ENCODE peak calls at places on chromosomes 11 and 22, in six cellular contexts. One of them, this sample, is unnamed.

GRCh38 chr22:49404576-49405199 is 423.0 kb downstream of the BRD1 start:
- DNase-seq in endothelial cell: no peak
- DNase-seq in cardiac fibroblast: no peak
- DNase-seq in WTC11: no peak
- DNase-seq in CD8-positive, alpha-beta T cell: no peak
- DNase-seq in H9: peak; percentile 24
- DNase-seq in this sample: no peak

GRCh38 chr22:27628891-27629631 is 172.5 kb downstream of the MN1 start:
- DNase-seq in WTC11: no peak
- DNase-seq in CD8-positive, alpha-beta T cell: no peak
- DNase-seq in endothelial cell: no peak
- DNase-seq in H9: no peak
- DNase-seq in cardiac fibroblast: no peak
- DNase-seq in this sample: no peak

GRCh38 chr11:100220801-100221200 is 466.3 kb upstream of the ARHGAP42 start:
- DNase-seq in cardiac fibroblast: no peak
- DNase-seq in WTC11: no peak
- DNase-seq in H9: no peak
- DNase-seq in CD8-positive, alpha-beta T cell: no peak
- DNase-seq in endothelial cell: no peak
- DNase-seq in this sample: no peak

GRCh38 chr11:12502041-12502440 is 124.7 kb downstream of the PARVA start:
- DNase-seq in endothelial cell: no peak
- DNase-seq in WTC11: no peak
- DNase-seq in CD8-positive, alpha-beta T cell: no peak
- DNase-seq in H9: no peak
- DNase-seq in cardiac fibroblast: no peak
- DNase-seq in this sample: no peak

GRCh38 chr11:58914821-58915543 is 24.3 kb upstream of the GLYATL1 start:
- DNase-seq in WTC11: no peak
- DNase-seq in CD8-positive, alpha-beta T cell: no peak
- DNase-seq in endothelial cell: no peak
- DNase-seq in H9: no peak
- DNase-seq in cardiac fibroblast: no peak
- DNase-seq in this sample: no peak

GRCh38 chr22:39244496-39245129 is at the start of gene PDGFB:
- DNase-seq in WTC11: no peak
- DNase-seq in cardiac fibroblast: peak; percentile 42
- DNase-seq in endothelial cell: no peak
- DNase-seq in CD8-positive, alpha-beta T cell: no peak
- DNase-seq in H9: no peak
- DNase-seq in this sample: no peak

GRCh38 chr11:134126197-134126822 is 57.4 kb downstream of the JAM3 start:
- DNase-seq in cardiac fibroblast: peak; percentile 62
- DNase-seq in endothelial cell: no peak
- DNase-seq in H9: peak; percentile 61
- DNase-seq in WTC11: no peak
- DNase-seq in CD8-positive, alpha-beta T cell: peak; percentile 19
- DNase-seq in this sample: no peak

GRCh38 chr11:67357831-67358555 is 4.6 kb upstream of the POLD4 start:
- DNase-seq in H9: no peak
- DNase-seq in CD8-positive, alpha-beta T cell: no peak
- DNase-seq in cardiac fibroblast: peak; percentile 54
- DNase-seq in endothelial cell: no peak
- DNase-seq in WTC11: no peak
- DNase-seq in this sample: no peak

GRCh38 chr11:134046681-134047449 is 22.0 kb upstream of the JAM3 start:
- DNase-seq in cardiac fibroblast: no peak
- DNase-seq in endothelial cell: no peak
- DNase-seq in CD8-positive, alpha-beta T cell: no peak
- DNase-seq in H9: no peak
- DNase-seq in WTC11: no peak
- DNase-seq in this sample: no peak

GRCh38 chr11:117034901-117035300 is 63.3 kb downstream of the SIK3 start:
- DNase-seq in endothelial cell: no peak
- DNase-seq in WTC11: no peak
- DNase-seq in cardiac fibroblast: no peak
- DNase-seq in H9: no peak
- DNase-seq in CD8-positive, alpha-beta T cell: no peak
- DNase-seq in this sample: no peak

GRCh38 chr11:34850339-34850738 is 65.8 kb downstream of the APIP start:
- DNase-seq in H9: no peak
- DNase-seq in endothelial cell: no peak
- DNase-seq in cardiac fibroblast: no peak
- DNase-seq in WTC11: no peak
- DNase-seq in CD8-positive, alpha-beta T cell: no peak
- DNase-seq in this sample: no peak

GRCh38 chr11:67452141-67452952 is at the start of gene GPR152:
- DNase-seq in endothelial cell: no peak
- DNase-seq in cardiac fibroblast: no peak
- DNase-seq in WTC11: no peak
- DNase-seq in CD8-positive, alpha-beta T cell: no peak
- DNase-seq in H9: no peak
- DNase-seq in this sample: no peak

GRCh38 chr11:112320668-112321067 is 60.0 kb upstream of the PLET1 start:
- DNase-seq in CD8-positive, alpha-beta T cell: no peak
- DNase-seq in H9: no peak
- DNase-seq in WTC11: no peak
- DNase-seq in cardiac fibroblast: peak; percentile 93
- DNase-seq in endothelial cell: no peak
- DNase-seq in this sample: no peak

GRCh38 chr11:126968915-126969314 is 31.7 kb downstream of the KIRREL3 start:
- DNase-seq in endothelial cell: peak; percentile 10
- DNase-seq in WTC11: peak; percentile 78
- DNase-seq in H9: peak; percentile 83
- DNase-seq in CD8-positive, alpha-beta T cell: no peak
- DNase-seq in cardiac fibroblast: no peak
- DNase-seq in this sample: no peak

GRCh38 chr11:126965331-126965730 is 35.2 kb downstream of the KIRREL3 start:
- DNase-seq in WTC11: no peak
- DNase-seq in CD8-positive, alpha-beta T cell: no peak
- DNase-seq in endothelial cell: no peak
- DNase-seq in H9: no peak
- DNase-seq in cardiac fibroblast: no peak
- DNase-seq in this sample: no peak

GRCh38 chr11:126973051-126973450 is 27.5 kb downstream of the KIRREL3 start:
- DNase-seq in H9: no peak
- DNase-seq in cardiac fibroblast: no peak
- DNase-seq in WTC11: no peak
- DNase-seq in CD8-positive, alpha-beta T cell: no peak
- DNase-seq in endothelial cell: no peak
- DNase-seq in this sample: no peak

GRCh38 chr11:126971305-126971704 is 29.3 kb downstream of the KIRREL3 start:
- DNase-seq in WTC11: no peak
- DNase-seq in CD8-positive, alpha-beta T cell: no peak
- DNase-seq in H9: no peak
- DNase-seq in endothelial cell: no peak
- DNase-seq in cardiac fibroblast: no peak
- DNase-seq in this sample: no peak

GRCh38 chr11:126969865-126970479 is 30.6 kb downstream of the KIRREL3 start:
- DNase-seq in endothelial cell: peak; percentile 26
- DNase-seq in CD8-positive, alpha-beta T cell: no peak
- DNase-seq in H9: peak; percentile 43
- DNase-seq in WTC11: peak; percentile 33
- DNase-seq in cardiac fibroblast: peak; percentile 23
- DNase-seq in this sample: no peak
- TF ChIP-seq CTCF in endothelial cell: peak; percentile 43
- TF ChIP-seq CTCF in CD8-positive, alpha-beta T cell: no peak
- TF ChIP-seq CTCF in H9: peak; percentile 69
- TF ChIP-seq CTCF in WTC11: peak; percentile 36
- TF ChIP-seq CTCF in cardiac fibroblast: peak; percentile 63
- TF ChIP-seq CTCF in this sample: peak; percentile 66

GRCh38 chr22:50531546-50532352 is 1.9 kb upstream of the TYMP start:
- DNase-seq in WTC11: peak; percentile 68
- DNase-seq in H9: peak; percentile 53
- DNase-seq in CD8-positive, alpha-beta T cell: peak; percentile 50
- DNase-seq in cardiac fibroblast: peak; percentile 87
- DNase-seq in endothelial cell: peak; percentile 68
- DNase-seq in this sample: peak; percentile 35
- TF ChIP-seq CTCF in WTC11: no peak
- TF ChIP-seq CTCF in H9: no peak
- TF ChIP-seq CTCF in CD8-positive, alpha-beta T cell: no peak
- TF ChIP-seq CTCF in cardiac fibroblast: no peak
- TF ChIP-seq CTCF in endothelial cell: no peak
- TF ChIP-seq CTCF in this sample: no peak

GRCh38 chr22:46763051-46763705 is 728 bp downstream of the TBC1D22A start:
- DNase-seq in endothelial cell: peak; percentile 25
- DNase-seq in H9: no peak
- DNase-seq in cardiac fibroblast: peak; percentile 76
- DNase-seq in WTC11: no peak
- DNase-seq in CD8-positive, alpha-beta T cell: peak; percentile 60
- DNase-seq in this sample: no peak

GRCh38 chr22:46761539-46762237 is 762 bp upstream of the TBC1D22A start:
- DNase-seq in WTC11: no peak
- DNase-seq in endothelial cell: no peak
- DNase-seq in H9: no peak
- DNase-seq in CD8-positive, alpha-beta T cell: no peak
- DNase-seq in cardiac fibroblast: no peak
- DNase-seq in this sample: no peak

GRCh38 chr22:46761017-46761416 is 1.4 kb upstream of the TBC1D22A start:
- DNase-seq in cardiac fibroblast: no peak
- DNase-seq in WTC11: no peak
- DNase-seq in endothelial cell: no peak
- DNase-seq in CD8-positive, alpha-beta T cell: no peak
- DNase-seq in H9: no peak
- DNase-seq in this sample: no peak

GRCh38 chr22:46764140-46764680 is 1.8 kb downstream of the TBC1D22A start:
- DNase-seq in cardiac fibroblast: no peak
- DNase-seq in CD8-positive, alpha-beta T cell: no peak
- DNase-seq in endothelial cell: no peak
- DNase-seq in WTC11: no peak
- DNase-seq in H9: no peak
- DNase-seq in this sample: no peak

DNA sequence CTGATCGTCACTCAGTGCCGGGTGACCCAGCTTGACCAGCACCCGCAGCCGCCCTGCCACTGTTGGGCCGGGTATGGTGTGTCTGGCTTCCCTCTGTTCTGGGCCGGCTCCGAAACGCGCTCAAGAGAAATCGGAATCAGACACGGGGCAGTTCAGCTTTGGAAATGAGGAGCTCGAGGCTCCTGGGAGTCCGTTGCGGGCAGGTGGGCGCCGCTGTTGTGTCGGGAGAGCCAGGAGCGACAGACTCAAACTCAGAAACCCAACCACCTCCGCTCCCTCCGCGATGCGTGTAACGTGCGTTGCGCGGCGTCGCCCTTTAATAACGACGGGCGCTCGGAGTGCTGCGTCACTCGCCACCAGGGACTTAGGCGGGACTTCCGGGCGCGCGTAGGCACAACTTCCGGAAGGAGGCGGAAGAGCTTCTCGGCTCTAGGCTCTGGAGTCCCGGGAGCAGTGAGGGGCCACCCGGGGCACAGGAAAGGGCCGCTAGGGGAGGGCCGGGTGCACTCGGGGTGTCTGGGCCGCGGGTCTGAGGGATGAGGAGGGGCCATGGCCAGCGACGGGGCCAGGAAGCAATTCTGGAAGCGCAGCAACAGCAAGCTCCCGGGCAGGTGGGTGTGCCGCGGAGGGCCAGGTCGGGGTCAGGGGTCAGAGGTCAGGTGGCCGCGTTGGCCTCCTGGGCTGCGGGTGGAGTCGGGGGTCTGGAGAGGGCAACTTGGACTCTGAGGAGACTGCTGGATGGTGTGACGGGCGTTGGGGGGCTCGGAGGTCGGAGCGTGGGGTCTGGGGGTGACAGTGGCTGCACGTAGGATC is at the start of gene TBC1D22A:
- DNase-seq in WTC11: peak; percentile 94
- DNase-seq in endothelial cell: peak; percentile 90
- DNase-seq in CD8-positive, alpha-beta T cell: peak; percentile 95
- DNase-seq in cardiac fibroblast: peak; percentile 95
- DNase-seq in H9: peak; percentile 94
- DNase-seq in this sample: peak; percentile 90
- TF ChIP-seq CTCF in WTC11: no peak
- TF ChIP-seq CTCF in endothelial cell: no peak
- TF ChIP-seq CTCF in CD8-positive, alpha-beta T cell: no peak
- TF ChIP-seq CTCF in cardiac fibroblast: no peak
- TF ChIP-seq CTCF in H9: no peak
- TF ChIP-seq CTCF in this sample: peak; percentile 13

GRCh38 chr11:69261116-69261515 is 32.8 kb upstream of the MYEOV start:
- DNase-seq in H9: no peak
- DNase-seq in CD8-positive, alpha-beta T cell: no peak
- DNase-seq in endothelial cell: no peak
- DNase-seq in cardiac fibroblast: no peak
- DNase-seq in WTC11: no peak
- DNase-seq in this sample: no peak
- TF ChIP-seq CTCF in H9: no peak
- TF ChIP-seq CTCF in CD8-positive, alpha-beta T cell: no peak
- TF ChIP-seq CTCF in endothelial cell: no peak
- TF ChIP-seq CTCF in cardiac fibroblast: no peak
- TF ChIP-seq CTCF in WTC11: no peak
- TF ChIP-seq CTCF in this sample: no peak

DNA sequence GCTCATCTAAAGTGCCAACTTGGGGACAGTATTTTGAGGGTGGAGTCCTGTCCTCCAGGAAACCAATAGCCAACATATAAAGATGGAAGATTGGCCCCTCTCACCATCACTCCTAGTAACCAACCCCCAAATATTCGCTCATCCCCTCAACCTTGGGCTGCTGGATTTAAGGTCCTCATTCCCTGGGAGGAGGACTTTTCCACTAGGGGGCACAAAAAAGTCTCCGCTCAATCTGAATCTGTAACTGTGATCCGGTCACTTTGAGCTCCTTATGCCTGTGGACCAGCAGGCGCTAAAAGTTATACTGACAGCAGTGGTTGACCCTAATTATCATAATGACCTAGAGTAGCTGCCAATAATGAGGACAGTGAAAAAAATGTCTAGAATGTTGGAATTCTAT is 20.5 kb upstream of the CLPB start:
- DNase-seq in cardiac fibroblast: no peak
- DNase-seq in H9: no peak
- DNase-seq in CD8-positive, alpha-beta T cell: no peak
- DNase-seq in endothelial cell: no peak
- DNase-seq in WTC11: peak; percentile 17
- DNase-seq in this sample: no peak
- TF ChIP-seq CTCF in cardiac fibroblast: peak; percentile 20
- TF ChIP-seq CTCF in H9: peak; percentile 64
- TF ChIP-seq CTCF in CD8-positive, alpha-beta T cell: no peak
- TF ChIP-seq CTCF in endothelial cell: no peak
- TF ChIP-seq CTCF in WTC11: no peak
- TF ChIP-seq CTCF in this sample: no peak

DNA sequence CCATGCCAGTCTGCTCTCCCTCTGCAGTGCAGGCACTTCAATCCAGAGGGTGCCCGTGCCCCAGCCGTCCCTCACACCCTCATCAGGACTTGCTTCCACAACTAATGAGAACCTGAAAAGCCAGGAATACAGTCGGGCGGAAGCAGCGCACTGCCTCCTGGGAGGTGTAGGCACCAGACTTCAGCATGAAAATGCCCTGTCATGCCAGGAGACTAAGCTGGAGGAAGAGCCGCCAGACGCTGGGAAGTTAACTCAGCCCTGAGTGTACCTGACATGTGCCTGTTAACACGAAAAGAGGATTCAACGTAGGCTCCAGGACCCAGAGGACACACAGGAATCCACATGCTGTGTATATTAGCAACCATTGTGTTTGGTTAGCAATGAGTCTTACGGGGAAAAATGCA is 40.0 kb upstream of the FLI1 start:
- DNase-seq in H9: peak; percentile 83
- DNase-seq in endothelial cell: no peak
- DNase-seq in CD8-positive, alpha-beta T cell: no peak
- DNase-seq in WTC11: peak; percentile 43
- DNase-seq in cardiac fibroblast: peak; percentile 29
- DNase-seq in this sample: no peak
- TF ChIP-seq CTCF in H9: peak; percentile 33
- TF ChIP-seq CTCF in endothelial cell: no peak
- TF ChIP-seq CTCF in CD8-positive, alpha-beta T cell: no peak
- TF ChIP-seq CTCF in WTC11: no peak
- TF ChIP-seq CTCF in cardiac fibroblast: no peak
- TF ChIP-seq CTCF in this sample: no peak